ENCODE peak calls at places on chromosomes 4 and X, in four cellular contexts. One of them, this sample, is unnamed.
A peak's percentile ranks its signal among the peaks of the same experiment; 100 is the strongest.

GRCh38 chr4:152369203-152369902 is 166.5 kb downstream of the FBXW7 start:
- DNase-seq in K562: no peak
- DNase-seq in GM12878: no peak
- DNase-seq in IMR-90: no peak
- DNase-seq in this sample: no peak

GRCh38 chrX:32852203-32852602 is 359.1 kb downstream of the DMD start:
- DNase-seq in GM12878: no peak
- DNase-seq in IMR-90: no peak
- DNase-seq in K562: no peak
- DNase-seq in this sample: no peak

GRCh38 chr4:8215001-8215427 is 15.9 kb downstream of the SH3TC1 start:
- DNase-seq in K562: no peak
- DNase-seq in GM12878: no peak
- DNase-seq in IMR-90: peak; percentile 84
- DNase-seq in this sample: no peak

GRCh38 chr4:18869166-18869565 is 847.6 kb upstream of the LCORL start:
- DNase-seq in GM12878: no peak
- DNase-seq in IMR-90: no peak
- DNase-seq in K562: no peak
- DNase-seq in this sample: peak; percentile 9

GRCh38 chrX:37357436-37357835 is 8.3 kb downstream of the PRRG1 start:
- DNase-seq in K562: no peak
- DNase-seq in GM12878: no peak
- DNase-seq in IMR-90: no peak
- DNase-seq in this sample: no peak

GRCh38 chrX:69216911-69217310 is 51.7 kb upstream of the PJA1 start:
- DNase-seq in IMR-90: peak; percentile 5
- DNase-seq in K562: no peak
- DNase-seq in GM12878: no peak
- DNase-seq in this sample: no peak

GRCh38 chr4:173325007-173325736 is 9.0 kb downstream of the HMGB2 start:
- DNase-seq in K562: no peak
- DNase-seq in IMR-90: no peak
- DNase-seq in GM12878: no peak
- DNase-seq in this sample: no peak

GRCh38 chr4:158139086-158139485 is 33.7 kb downstream of the GASK1B start:
- DNase-seq in IMR-90: peak; percentile 45
- DNase-seq in K562: no peak
- DNase-seq in GM12878: no peak
- DNase-seq in this sample: no peak

GRCh38 chr4:42104521-42104920 is 47.9 kb downstream of the BEND4 start:
- DNase-seq in GM12878: no peak
- DNase-seq in K562: no peak
- DNase-seq in IMR-90: peak; percentile 70
- DNase-seq in this sample: no peak

GRCh38 chrX:119190251-119190651 is 45.8 kb upstream of the PGRMC1 start:
- DNase-seq in GM12878: no peak
- DNase-seq in K562: no peak
- DNase-seq in IMR-90: no peak
- DNase-seq in this sample: no peak

GRCh38 chrX:29254515-29254914 is 667.3 kb downstream of the IL1RAPL1 start:
- DNase-seq in K562: no peak
- DNase-seq in GM12878: no peak
- DNase-seq in IMR-90: no peak
- DNase-seq in this sample: no peak

GRCh38 chrX:38563006-38563405 is 1.7 kb downstream of the TSPAN7 start:
- DNase-seq in K562: no peak
- DNase-seq in GM12878: no peak
- DNase-seq in IMR-90: no peak
- DNase-seq in this sample: peak; percentile 1

GRCh38 chrX:112818114-112819012 is 22.3 kb downstream of the AMOT start:
- DNase-seq in IMR-90: no peak
- DNase-seq in GM12878: no peak
- DNase-seq in K562: no peak
- DNase-seq in this sample: no peak

GRCh38 chr4:75968084-75968483 is 22.7 kb downstream of the SDAD1 start:
- DNase-seq in K562: no peak
- DNase-seq in IMR-90: no peak
- DNase-seq in GM12878: no peak
- DNase-seq in this sample: no peak

GRCh38 chr4:171042989-171043524 is 770.1 kb upstream of the GALNTL6 start:
- DNase-seq in IMR-90: no peak
- DNase-seq in K562: no peak
- DNase-seq in GM12878: no peak
- DNase-seq in this sample: no peak

GRCh38 chr4:145960012-145960411 is 21.4 kb upstream of the ZNF827 start:
- DNase-seq in GM12878: no peak
- DNase-seq in IMR-90: no peak
- DNase-seq in K562: no peak
- DNase-seq in this sample: no peak

DNA sequence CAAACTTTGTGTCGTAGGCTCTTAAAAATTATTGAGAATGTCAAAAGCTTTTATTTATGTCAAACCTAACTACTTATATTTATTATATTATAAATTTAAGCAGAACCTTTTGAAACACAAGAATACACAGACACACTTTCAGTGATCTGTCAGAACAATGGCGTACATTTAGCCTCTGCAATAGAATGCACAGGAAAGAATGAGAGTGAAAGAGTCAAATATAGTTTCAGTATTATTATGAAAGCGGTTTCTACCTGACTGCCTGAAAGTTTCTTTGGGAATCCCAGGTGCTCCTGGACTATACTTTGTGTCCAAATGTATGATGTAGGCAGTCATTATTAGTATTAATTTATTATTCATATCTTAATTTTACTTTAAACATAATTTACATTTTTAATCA is 872.0 kb upstream of the AGA start:
- DNase-seq in IMR-90: no peak
- DNase-seq in K562: no peak
- DNase-seq in GM12878: no peak
- DNase-seq in this sample: no peak
- H3K27me3 ChIP-seq in IMR-90: no peaks in the 10 kb centered on the region
- H3K27me3 ChIP-seq in K562: no peaks in the 10 kb centered on the region
- H3K27me3 ChIP-seq in GM12878: no peaks in the 10 kb centered on the region
- H3K27me3 ChIP-seq in this sample: no peaks in the 10 kb centered on the region

GRCh38 chrX:71542825-71543224 is 9.9 kb downstream of the OGT start:
- DNase-seq in IMR-90: no peak
- DNase-seq in GM12878: no peak
- DNase-seq in K562: no peak
- DNase-seq in this sample: no peak

GRCh38 chrX:71541546-71542022 is 8.7 kb downstream of the OGT start:
- DNase-seq in IMR-90: peak; percentile 75
- DNase-seq in GM12878: no peak
- DNase-seq in K562: no peak
- DNase-seq in this sample: no peak

GRCh38 chrX:71543316-71543715 is 10.4 kb downstream of the OGT start:
- DNase-seq in GM12878: no peak
- DNase-seq in IMR-90: peak; percentile 83
- DNase-seq in K562: no peak
- DNase-seq in this sample: no peak

GRCh38 chrX:71540801-71541545 is 8.1 kb downstream of the OGT start:
- DNase-seq in GM12878: no peak
- DNase-seq in K562: no peak
- DNase-seq in IMR-90: no peak
- DNase-seq in this sample: no peak

GRCh38 chrX:71542411-71542810 is 9.5 kb downstream of the OGT start:
- DNase-seq in IMR-90: peak; percentile 77
- DNase-seq in GM12878: no peak
- DNase-seq in K562: no peak
- DNase-seq in this sample: no peak
- TF ChIP-seq RCOR1 in IMR-90: no peak
- TF ChIP-seq RCOR1 in GM12878: no peak
- TF ChIP-seq RCOR1 in K562: no peak
- TF ChIP-seq RCOR1 in this sample: no peak

GRCh38 chrX:9482408-9482807 is 17.6 kb downstream of the TBL1X start:
- DNase-seq in GM12878: no peak
- DNase-seq in K562: no peak
- DNase-seq in IMR-90: no peak
- DNase-seq in this sample: no peak
- H3K27me3 ChIP-seq in GM12878: no peaks in the 10 kb centered on the region
- H3K27me3 ChIP-seq in K562: no peaks in the 10 kb centered on the region
- H3K27me3 ChIP-seq in IMR-90: no peaks in the 10 kb centered on the region
- H3K27me3 ChIP-seq in this sample: no peaks in the 10 kb centered on the region

GRCh38 chr4:185381794-185382193 is 13.9 kb downstream of the LRP2BP start:
- DNase-seq in IMR-90: peak; percentile 24
- DNase-seq in GM12878: no peak
- DNase-seq in K562: no peak
- DNase-seq in this sample: no peak
- TF ChIP-seq RCOR1 in IMR-90: no peak
- TF ChIP-seq RCOR1 in GM12878: no peak
- TF ChIP-seq RCOR1 in K562: no peak
- TF ChIP-seq RCOR1 in this sample: no peak

GRCh38 chr4:129514852-129515251 is 418.9 kb downstream of the C4orf33 start:
- DNase-seq in IMR-90: no peak
- DNase-seq in GM12878: no peak
- DNase-seq in K562: no peak
- DNase-seq in this sample: no peak
- H3K27me3 ChIP-seq in IMR-90: no peaks in the 10 kb centered on the region
- H3K27me3 ChIP-seq in GM12878: no peaks in the 10 kb centered on the region
- H3K27me3 ChIP-seq in K562: no peaks in the 10 kb centered on the region
- H3K27me3 ChIP-seq in this sample: no peaks in the 10 kb centered on the region

DNA sequence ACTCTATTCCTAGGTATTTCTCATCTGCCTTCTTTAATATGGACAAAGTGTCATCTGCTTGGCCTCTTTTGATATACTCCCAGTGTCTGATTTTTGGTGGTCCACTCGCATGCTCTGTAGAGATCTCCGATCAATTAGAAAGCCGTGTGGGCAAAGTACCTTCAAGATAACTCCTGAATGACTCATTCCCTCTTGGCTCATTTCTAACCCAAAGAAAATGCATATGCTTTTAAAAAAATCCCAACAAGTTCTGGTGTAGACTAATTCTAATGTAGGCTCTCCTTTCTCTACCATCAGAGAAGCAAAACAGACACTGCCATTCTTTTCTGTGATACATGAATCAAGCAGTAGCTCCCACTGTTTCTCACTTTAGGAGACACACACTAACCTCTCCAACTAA is 714.8 kb upstream of the ADGRL3 start:
- DNase-seq in GM12878: no peak
- DNase-seq in IMR-90: peak; percentile 28
- DNase-seq in K562: no peak
- DNase-seq in this sample: no peak
- TF ChIP-seq RCOR1 in GM12878: no peak
- TF ChIP-seq RCOR1 in IMR-90: no peak
- TF ChIP-seq RCOR1 in K562: no peak
- TF ChIP-seq RCOR1 in this sample: no peak

This sample was measured in SK-N-SH.